ENCODE peak calls at places on chromosomes 16 and 17, in four cellular contexts. C is heart right ventricle; U is CD4-positive, alpha-beta T cell; J is cardiac muscle cell. Q is an unnamed sample.

GRCh38 chr17:8630227-8630801 is at the start of gene MYH10:
- DNase-seq in C (no peak), U (no peak), J (no peak), Q (no peak)

GRCh38 chr16:88066680-88067529 is 115.7 kb downstream of the BANP start:
- DNase-seq in C (no peak), U (no peak), J (no peak), Q (no peak)

GRCh38 chr17:78258323-78259229 is 27.1 kb downstream of the TMEM235 start:
- DNase-seq in C (peak), U (peak), J (peak), Q (no peak)

GRCh38 chr16:53865492-53865863 is 161.5 kb downstream of the FTO start:
- DNase-seq in C (no peak), U (no peak), J (peak), Q (no peak)

GRCh38 chr17:17416400-17417360 is 60.1 kb upstream of the MED9 start:
- DNase-seq in C (no peak), U (no peak), J (peak), Q (no peak)

GRCh38 chr16:57233944-57234706 is 10.9 kb upstream of the ARL2BP start:
- DNase-seq in C (no peak), U (no peak), J (no peak), Q (no peak)

GRCh38 chr16:11992594-11993524 is 16.3 kb downstream of the SNX29 start:
- DNase-seq in C (no peak), U (no peak), J (no peak), Q (no peak)

GRCh38 chr16:50004239-50004638 is 20.8 kb upstream of the CNEP1R1 start:
- DNase-seq in C (no peak), U (no peak), J (no peak), Q (no peak)

GRCh38 chr16:70383421-70383960 is 36.8 kb downstream of the DDX19A start:
- DNase-seq in C (no peak), U (no peak), J (no peak), Q (no peak)

GRCh38 chr16:70378869-70379493 is 32.3 kb downstream of the DDX19A start:
- DNase-seq in C (no peak), U (no peak), J (no peak), Q (no peak)

GRCh38 chr16:70380205-70380918 is 33.7 kb downstream of the DDX19A start:
- DNase-seq in C (peak), U (peak), J (peak), Q (no peak)

GRCh38 chr16:70381604-70382342 is 35.1 kb downstream of the DDX19A start:
- DNase-seq in C (no peak), U (no peak), J (no peak), Q (no peak)

DNA sequence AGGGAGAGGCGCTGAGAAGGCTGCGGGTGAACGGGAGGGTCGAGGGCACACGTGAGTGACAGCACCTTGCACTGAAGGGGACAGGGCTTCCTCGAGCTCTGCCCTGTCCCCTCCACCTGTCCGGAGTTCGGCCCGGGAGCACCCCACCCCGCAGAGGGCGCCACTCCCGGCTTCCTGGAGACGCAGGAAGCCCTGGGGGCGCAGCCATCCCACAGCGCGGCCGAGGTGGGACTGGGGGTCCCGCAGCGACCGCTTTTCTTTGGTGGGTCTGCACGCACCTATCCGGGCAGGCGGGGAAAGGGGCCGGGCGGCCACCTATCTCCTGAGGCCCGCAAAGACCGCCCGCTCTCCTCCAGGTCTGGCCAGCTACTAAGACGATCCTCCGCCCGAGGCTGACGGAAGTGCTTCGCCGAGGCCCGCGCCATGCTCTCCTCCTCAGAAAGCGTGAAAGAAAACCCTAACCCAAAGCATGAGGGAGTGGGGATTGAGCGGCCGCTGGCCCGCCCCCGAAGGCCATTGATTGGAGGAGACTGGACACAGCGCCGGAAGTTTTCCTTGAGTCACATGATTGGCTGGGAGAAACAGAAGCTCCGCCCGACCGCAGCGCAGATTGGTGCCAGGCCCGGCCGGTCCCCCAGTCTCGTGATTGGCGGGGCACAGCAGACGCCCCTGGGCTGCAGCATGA is 34.4 kb downstream of the DDX19A start:
- DNase-seq in C (peak), U (peak), J (peak), Q (peak)
- TF ChIP-seq CTCF in C (peak), U (peak), J (peak), Q (no peak)

DNA sequence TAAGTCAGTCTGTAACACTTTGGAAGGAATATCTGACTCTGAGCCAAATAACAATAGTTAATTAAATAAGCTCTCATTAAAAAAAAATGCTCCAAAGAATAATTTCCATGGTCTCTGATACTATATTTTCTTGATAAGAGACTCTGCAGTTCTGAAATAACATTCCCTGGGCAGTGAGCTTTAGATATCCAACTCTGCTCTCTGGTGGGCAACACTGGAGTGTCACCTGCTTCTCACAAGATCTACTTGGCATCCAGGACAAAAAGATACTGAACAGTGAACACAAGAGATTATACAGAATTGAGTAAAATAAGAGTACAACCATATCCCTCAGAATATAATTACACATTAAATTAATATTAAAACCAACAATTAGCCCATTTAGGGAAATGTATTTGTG is 13.7 kb downstream of the BLMH start:
- DNase-seq in C (no peak), U (no peak), J (peak), Q (no peak)
- TF ChIP-seq CTCF in C (peak), U (peak), J (peak), Q (no peak)

DNA sequence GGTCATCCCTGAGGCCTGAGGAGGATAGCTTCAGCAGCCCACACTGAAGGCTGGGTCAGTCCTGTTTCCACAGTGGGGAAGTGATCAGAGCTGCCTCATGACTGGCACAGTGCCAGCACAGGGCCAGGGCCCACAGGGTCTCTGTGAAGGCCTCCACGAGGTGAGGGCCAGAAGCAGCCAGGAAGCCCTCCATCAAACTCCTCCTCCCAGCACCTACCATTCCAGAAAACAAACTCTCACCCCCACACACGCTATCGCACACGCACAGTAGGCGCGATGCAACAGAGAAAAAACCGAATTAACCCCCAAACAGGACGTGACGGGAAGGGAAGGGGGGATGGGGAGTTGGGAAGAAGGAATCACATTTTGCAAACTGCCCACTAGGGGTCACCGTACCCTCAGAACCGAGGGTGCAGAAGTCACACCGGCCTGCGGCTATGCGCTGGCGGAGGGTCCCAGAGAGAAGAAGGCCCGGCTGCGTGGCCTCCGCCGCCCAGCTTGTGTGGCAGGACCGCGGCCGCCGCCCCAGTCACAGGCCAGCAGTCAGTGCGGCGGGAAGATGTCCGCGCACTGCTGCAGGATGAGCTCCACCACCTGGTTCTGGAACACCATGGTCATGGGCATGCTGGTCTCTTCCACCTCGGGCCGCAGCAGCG is 37.6 kb downstream of the ARHGAP27 start:
- DNase-seq in C (peak), U (peak), J (peak), Q (no peak)
- TF ChIP-seq CTCF in C (peak), U (peak), J (peak), Q (peak)

GRCh38 chr16:714558-715447 is at the start of gene METRN:
- DNase-seq in C (peak), U (peak), J (peak), Q (peak)

GRCh38 chr16:716250-716607 is 1.3 kb downstream of the METRN start:
- DNase-seq in C (no peak), U (no peak), J (peak), Q (no peak)

GRCh38 chr16:716768-717325 is 1.9 kb downstream of the METRN start:
- DNase-seq in C (no peak), U (no peak), J (no peak), Q (no peak)

GRCh38 chr16:714079-714478 is 839 bp upstream of the METRN start:
- DNase-seq in C (no peak), U (no peak), J (no peak), Q (no peak)

DNA sequence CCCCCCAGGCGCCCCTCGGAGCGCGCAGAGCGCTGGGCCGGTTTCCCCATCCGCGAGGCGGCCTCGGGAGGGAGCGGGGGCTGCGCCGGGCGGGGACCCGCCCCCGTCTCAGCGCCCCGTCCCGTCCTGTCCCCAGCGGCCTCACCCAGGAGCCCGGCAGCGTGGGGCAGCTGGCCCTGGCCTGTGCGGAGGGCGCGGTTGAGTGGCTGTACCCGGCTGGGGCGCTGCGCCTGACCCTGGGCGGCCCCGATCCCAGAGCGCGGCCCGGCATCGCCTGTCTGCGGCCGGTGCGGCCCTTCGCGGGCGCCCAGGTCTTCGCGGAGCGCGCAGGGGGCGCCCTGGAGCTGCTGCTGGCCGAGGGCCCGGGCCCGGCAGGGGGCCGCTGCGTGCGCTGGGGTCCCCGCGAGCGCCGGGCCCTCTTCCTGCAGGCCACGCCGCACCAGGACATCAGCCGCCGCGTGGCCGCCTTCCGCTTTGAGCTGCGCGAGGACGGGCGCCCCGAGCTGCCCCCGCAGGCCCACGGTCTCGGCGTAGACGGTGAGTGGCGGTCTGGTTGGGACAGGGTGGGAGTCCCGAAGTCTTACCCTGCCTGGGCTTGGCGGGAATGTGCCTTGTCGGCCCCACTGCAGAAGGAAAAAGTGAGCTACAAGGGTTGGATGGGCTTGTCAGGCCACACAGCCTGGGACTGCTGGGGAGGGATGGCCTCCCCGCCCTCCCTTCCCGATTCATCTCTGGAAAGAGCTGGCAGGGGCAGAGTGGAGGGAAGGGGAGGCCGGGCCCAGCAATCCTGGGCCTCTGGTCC is 731 bp downstream of the METRN start:
- DNase-seq in C (no peak), U (no peak), J (no peak), Q (peak)
- TF ChIP-seq CTCF in C (peak), U (no peak), J (peak), Q (no peak)

GRCh38 chr17:49845210-49845782 is 2.6 kb downstream of the TAC4 start:
- DNase-seq in C (peak), U (no peak), J (peak), Q (no peak)

GRCh38 chr17:49842846-49843245 is 5.0 kb downstream of the TAC4 start:
- DNase-seq in C (no peak), U (no peak), J (no peak), Q (no peak)

GRCh38 chr17:49836111-49837030 is 11.5 kb downstream of the TAC4 start:
- DNase-seq in C (no peak), U (no peak), J (peak), Q (no peak)

GRCh38 chr17:49843774-49844350 is 4.0 kb downstream of the TAC4 start:
- DNase-seq in C (no peak), U (no peak), J (no peak), Q (no peak)

GRCh38 chr17:49841548-49841947 is 6.3 kb downstream of the TAC4 start:
- DNase-seq in C (no peak), U (no peak), J (no peak), Q (no peak)
- TF ChIP-seq CTCF in C (no peak), U (no peak), J (peak), Q (no peak)

GRCh38 chr16:81780350-81780749 is 1.3 kb downstream of the PLCG2 start:
- DNase-seq in C (no peak), U (no peak), J (no peak), Q (no peak)
- TF ChIP-seq CTCF in C (no peak), U (no peak), J (no peak), Q (no peak)

Q was measured in activated B cell treated with CpG ODN at 0.5 μM for 24 hours.